ENCODE peak calls at places on chromosome 21, in six cellular contexts. One of them, this sample, is unnamed.

GRCh38 chr21:42431196-42431595 is 27.5 kb downstream of the UBASH3A start:
- DNase-seq in stimulated activated CD8-positive, alpha-beta memory T cell treated with anti-CD3 and anti-CD28 coated beads, Interleukin-7, amount 100 ng/mL, for 48 hours: no peak
- DNase-seq in fibroblast of the aortic adventitia: no peak
- DNase-seq in T-helper 2 cell: no peak
- DNase-seq in stimulated activated effector memory CD8-positive, alpha-beta T cell treated with anti-CD3 and anti-CD28 coated beads, Interleukin-12 subunit alpha, Interleukin-12 subunit beta, amount 100 ng/mL, for 72 hours: no peak
- DNase-seq in SW 1271: no peak
- DNase-seq in this sample: no peak

GRCh38 chr21:37396855-37397254 is 30.3 kb downstream of the DYRK1A start:
- DNase-seq in stimulated activated CD8-positive, alpha-beta memory T cell treated with anti-CD3 and anti-CD28 coated beads, Interleukin-7, amount 100 ng/mL, for 48 hours: no peak
- DNase-seq in fibroblast of the aortic adventitia: no peak
- DNase-seq in T-helper 2 cell: no peak
- DNase-seq in stimulated activated effector memory CD8-positive, alpha-beta T cell treated with anti-CD3 and anti-CD28 coated beads, Interleukin-12 subunit alpha, Interleukin-12 subunit beta, amount 100 ng/mL, for 72 hours: no peak
- DNase-seq in SW 1271: no peak
- DNase-seq in this sample: no peak

GRCh38 chr21:27168084-27168483 is 201.2 kb upstream of the ADAMTS5 start:
- DNase-seq in stimulated activated CD8-positive, alpha-beta memory T cell treated with anti-CD3 and anti-CD28 coated beads, Interleukin-7, amount 100 ng/mL, for 48 hours: no peak
- DNase-seq in fibroblast of the aortic adventitia: peak; percentile 46
- DNase-seq in T-helper 2 cell: no peak
- DNase-seq in stimulated activated effector memory CD8-positive, alpha-beta T cell treated with anti-CD3 and anti-CD28 coated beads, Interleukin-12 subunit alpha, Interleukin-12 subunit beta, amount 100 ng/mL, for 72 hours: no peak
- DNase-seq in SW 1271: no peak
- DNase-seq in this sample: no peak

GRCh38 chr21:33394260-33394659 is 9.0 kb upstream of the IFNGR2 start:
- DNase-seq in stimulated activated CD8-positive, alpha-beta memory T cell treated with anti-CD3 and anti-CD28 coated beads, Interleukin-7, amount 100 ng/mL, for 48 hours: no peak
- DNase-seq in fibroblast of the aortic adventitia: no peak
- DNase-seq in T-helper 2 cell: no peak
- DNase-seq in stimulated activated effector memory CD8-positive, alpha-beta T cell treated with anti-CD3 and anti-CD28 coated beads, Interleukin-12 subunit alpha, Interleukin-12 subunit beta, amount 100 ng/mL, for 72 hours: no peak
- DNase-seq in SW 1271: no peak
- DNase-seq in this sample: no peak

GRCh38 chr21:35198004-35198403 is 148.9 kb upstream of the RUNX1 start:
- DNase-seq in stimulated activated CD8-positive, alpha-beta memory T cell treated with anti-CD3 and anti-CD28 coated beads, Interleukin-7, amount 100 ng/mL, for 48 hours: no peak
- DNase-seq in fibroblast of the aortic adventitia: peak; percentile 99
- DNase-seq in T-helper 2 cell: no peak
- DNase-seq in stimulated activated effector memory CD8-positive, alpha-beta T cell treated with anti-CD3 and anti-CD28 coated beads, Interleukin-12 subunit alpha, Interleukin-12 subunit beta, amount 100 ng/mL, for 72 hours: no peak
- DNase-seq in SW 1271: peak; percentile 8
- DNase-seq in this sample: no peak

GRCh38 chr21:35606578-35606977 is 453.7 kb downstream of the SETD4 start:
- DNase-seq in stimulated activated CD8-positive, alpha-beta memory T cell treated with anti-CD3 and anti-CD28 coated beads, Interleukin-7, amount 100 ng/mL, for 48 hours: no peak
- DNase-seq in fibroblast of the aortic adventitia: no peak
- DNase-seq in T-helper 2 cell: no peak
- DNase-seq in stimulated activated effector memory CD8-positive, alpha-beta T cell treated with anti-CD3 and anti-CD28 coated beads, Interleukin-12 subunit alpha, Interleukin-12 subunit beta, amount 100 ng/mL, for 72 hours: no peak
- DNase-seq in SW 1271: no peak
- DNase-seq in this sample: no peak

GRCh38 chr21:35603471-35603870 is 456.9 kb downstream of the SETD4 start:
- DNase-seq in stimulated activated CD8-positive, alpha-beta memory T cell treated with anti-CD3 and anti-CD28 coated beads, Interleukin-7, amount 100 ng/mL, for 48 hours: no peak
- DNase-seq in fibroblast of the aortic adventitia: no peak
- DNase-seq in T-helper 2 cell: no peak
- DNase-seq in stimulated activated effector memory CD8-positive, alpha-beta T cell treated with anti-CD3 and anti-CD28 coated beads, Interleukin-12 subunit alpha, Interleukin-12 subunit beta, amount 100 ng/mL, for 72 hours: no peak
- DNase-seq in SW 1271: no peak
- DNase-seq in this sample: no peak

GRCh38 chr21:43361493-43362296 is 65.2 kb downstream of the SIK1 start:
- DNase-seq in stimulated activated CD8-positive, alpha-beta memory T cell treated with anti-CD3 and anti-CD28 coated beads, Interleukin-7, amount 100 ng/mL, for 48 hours: no peak
- DNase-seq in fibroblast of the aortic adventitia: no peak
- DNase-seq in T-helper 2 cell: peak; percentile 53
- DNase-seq in stimulated activated effector memory CD8-positive, alpha-beta T cell treated with anti-CD3 and anti-CD28 coated beads, Interleukin-12 subunit alpha, Interleukin-12 subunit beta, amount 100 ng/mL, for 72 hours: peak; percentile 7
- DNase-seq in SW 1271: no peak
- DNase-seq in this sample: no peak

GRCh38 chr21:39650306-39650705 is 37.6 kb downstream of the B3GALT5 start:
- DNase-seq in stimulated activated CD8-positive, alpha-beta memory T cell treated with anti-CD3 and anti-CD28 coated beads, Interleukin-7, amount 100 ng/mL, for 48 hours: no peak
- DNase-seq in fibroblast of the aortic adventitia: no peak
- DNase-seq in T-helper 2 cell: no peak
- DNase-seq in stimulated activated effector memory CD8-positive, alpha-beta T cell treated with anti-CD3 and anti-CD28 coated beads, Interleukin-12 subunit alpha, Interleukin-12 subunit beta, amount 100 ng/mL, for 72 hours: no peak
- DNase-seq in SW 1271: no peak
- DNase-seq in this sample: no peak

GRCh38 chr21:46172863-46173528 is 11.3 kb downstream of the SPATC1L start:
- DNase-seq in stimulated activated CD8-positive, alpha-beta memory T cell treated with anti-CD3 and anti-CD28 coated beads, Interleukin-7, amount 100 ng/mL, for 48 hours: no peak
- DNase-seq in fibroblast of the aortic adventitia: no peak
- DNase-seq in T-helper 2 cell: no peak
- DNase-seq in stimulated activated effector memory CD8-positive, alpha-beta T cell treated with anti-CD3 and anti-CD28 coated beads, Interleukin-12 subunit alpha, Interleukin-12 subunit beta, amount 100 ng/mL, for 72 hours: no peak
- DNase-seq in SW 1271: no peak
- DNase-seq in this sample: peak; percentile 44

GRCh38 chr21:17045214-17045835 is 467.5 kb upstream of the CXADR start:
- DNase-seq in stimulated activated CD8-positive, alpha-beta memory T cell treated with anti-CD3 and anti-CD28 coated beads, Interleukin-7, amount 100 ng/mL, for 48 hours: no peak
- DNase-seq in fibroblast of the aortic adventitia: peak; percentile 61
- DNase-seq in T-helper 2 cell: no peak
- DNase-seq in stimulated activated effector memory CD8-positive, alpha-beta T cell treated with anti-CD3 and anti-CD28 coated beads, Interleukin-12 subunit alpha, Interleukin-12 subunit beta, amount 100 ng/mL, for 72 hours: no peak
- DNase-seq in SW 1271: no peak
- DNase-seq in this sample: no peak

GRCh38 chr21:29523646-29524045 is 224.9 kb downstream of the BACH1 start:
- DNase-seq in stimulated activated CD8-positive, alpha-beta memory T cell treated with anti-CD3 and anti-CD28 coated beads, Interleukin-7, amount 100 ng/mL, for 48 hours: no peak
- DNase-seq in fibroblast of the aortic adventitia: peak; percentile 92
- DNase-seq in T-helper 2 cell: no peak
- DNase-seq in stimulated activated effector memory CD8-positive, alpha-beta T cell treated with anti-CD3 and anti-CD28 coated beads, Interleukin-12 subunit alpha, Interleukin-12 subunit beta, amount 100 ng/mL, for 72 hours: no peak
- DNase-seq in SW 1271: no peak
- DNase-seq in this sample: no peak

GRCh38 chr21:24014381-24014780 is 1592.9 kb downstream of the MRPL39 start:
- DNase-seq in stimulated activated CD8-positive, alpha-beta memory T cell treated with anti-CD3 and anti-CD28 coated beads, Interleukin-7, amount 100 ng/mL, for 48 hours: no peak
- DNase-seq in fibroblast of the aortic adventitia: no peak
- DNase-seq in T-helper 2 cell: no peak
- DNase-seq in stimulated activated effector memory CD8-positive, alpha-beta T cell treated with anti-CD3 and anti-CD28 coated beads, Interleukin-12 subunit alpha, Interleukin-12 subunit beta, amount 100 ng/mL, for 72 hours: no peak
- DNase-seq in SW 1271: no peak
- DNase-seq in this sample: no peak

GRCh38 chr21:43585924-43586411 is 73.3 kb downstream of the HSF2BP start:
- DNase-seq in stimulated activated CD8-positive, alpha-beta memory T cell treated with anti-CD3 and anti-CD28 coated beads, Interleukin-7, amount 100 ng/mL, for 48 hours: no peak
- DNase-seq in fibroblast of the aortic adventitia: peak; percentile 100
- DNase-seq in T-helper 2 cell: no peak
- DNase-seq in stimulated activated effector memory CD8-positive, alpha-beta T cell treated with anti-CD3 and anti-CD28 coated beads, Interleukin-12 subunit alpha, Interleukin-12 subunit beta, amount 100 ng/mL, for 72 hours: no peak
- DNase-seq in SW 1271: peak; percentile 96
- DNase-seq in this sample: no peak

GRCh38 chr21:45299026-45299863 is 11.6 kb upstream of the POFUT2 start:
- DNase-seq in stimulated activated CD8-positive, alpha-beta memory T cell treated with anti-CD3 and anti-CD28 coated beads, Interleukin-7, amount 100 ng/mL, for 48 hours: no peak
- DNase-seq in fibroblast of the aortic adventitia: no peak
- DNase-seq in T-helper 2 cell: no peak
- DNase-seq in stimulated activated effector memory CD8-positive, alpha-beta T cell treated with anti-CD3 and anti-CD28 coated beads, Interleukin-12 subunit alpha, Interleukin-12 subunit beta, amount 100 ng/mL, for 72 hours: no peak
- DNase-seq in SW 1271: no peak
- DNase-seq in this sample: peak; percentile 45

GRCh38 chr21:42062543-42063022 is 8.5 kb upstream of the UMODL1 start:
- DNase-seq in stimulated activated CD8-positive, alpha-beta memory T cell treated with anti-CD3 and anti-CD28 coated beads, Interleukin-7, amount 100 ng/mL, for 48 hours: peak; percentile 73
- DNase-seq in fibroblast of the aortic adventitia: no peak
- DNase-seq in T-helper 2 cell: peak; percentile 95
- DNase-seq in stimulated activated effector memory CD8-positive, alpha-beta T cell treated with anti-CD3 and anti-CD28 coated beads, Interleukin-12 subunit alpha, Interleukin-12 subunit beta, amount 100 ng/mL, for 72 hours: peak; percentile 38
- DNase-seq in SW 1271: no peak
- DNase-seq in this sample: no peak

GRCh38 chr21:45836268-45836655 is 145.3 kb upstream of the COL6A1 start:
- DNase-seq in stimulated activated CD8-positive, alpha-beta memory T cell treated with anti-CD3 and anti-CD28 coated beads, Interleukin-7, amount 100 ng/mL, for 48 hours: no peak
- DNase-seq in fibroblast of the aortic adventitia: no peak
- DNase-seq in T-helper 2 cell: no peak
- DNase-seq in stimulated activated effector memory CD8-positive, alpha-beta T cell treated with anti-CD3 and anti-CD28 coated beads, Interleukin-12 subunit alpha, Interleukin-12 subunit beta, amount 100 ng/mL, for 72 hours: no peak
- DNase-seq in SW 1271: no peak
- DNase-seq in this sample: peak; percentile 44

GRCh38 chr21:33750017-33750416 is 107.7 kb downstream of the ITSN1 start:
- DNase-seq in stimulated activated CD8-positive, alpha-beta memory T cell treated with anti-CD3 and anti-CD28 coated beads, Interleukin-7, amount 100 ng/mL, for 48 hours: no peak
- DNase-seq in fibroblast of the aortic adventitia: no peak
- DNase-seq in T-helper 2 cell: no peak
- DNase-seq in stimulated activated effector memory CD8-positive, alpha-beta T cell treated with anti-CD3 and anti-CD28 coated beads, Interleukin-12 subunit alpha, Interleukin-12 subunit beta, amount 100 ng/mL, for 72 hours: no peak
- DNase-seq in SW 1271: no peak
- DNase-seq in this sample: no peak

GRCh38 chr21:33441489-33442477 is 38.0 kb downstream of the TMEM50B start:
- DNase-seq in stimulated activated CD8-positive, alpha-beta memory T cell treated with anti-CD3 and anti-CD28 coated beads, Interleukin-7, amount 100 ng/mL, for 48 hours: no peak
- DNase-seq in fibroblast of the aortic adventitia: peak; percentile 82
- DNase-seq in T-helper 2 cell: no peak
- DNase-seq in stimulated activated effector memory CD8-positive, alpha-beta T cell treated with anti-CD3 and anti-CD28 coated beads, Interleukin-12 subunit alpha, Interleukin-12 subunit beta, amount 100 ng/mL, for 72 hours: no peak
- DNase-seq in SW 1271: no peak
- DNase-seq in this sample: no peak

GRCh38 chr21:15669247-15669646 is 60.5 kb upstream of the USP25 start:
- DNase-seq in stimulated activated CD8-positive, alpha-beta memory T cell treated with anti-CD3 and anti-CD28 coated beads, Interleukin-7, amount 100 ng/mL, for 48 hours: no peak
- DNase-seq in fibroblast of the aortic adventitia: peak; percentile 35
- DNase-seq in T-helper 2 cell: no peak
- DNase-seq in stimulated activated effector memory CD8-positive, alpha-beta T cell treated with anti-CD3 and anti-CD28 coated beads, Interleukin-12 subunit alpha, Interleukin-12 subunit beta, amount 100 ng/mL, for 72 hours: no peak
- DNase-seq in SW 1271: no peak
- DNase-seq in this sample: no peak

GRCh38 chr21:20971296-20971921 is 26.8 kb upstream of the NCAM2 start:
- DNase-seq in stimulated activated CD8-positive, alpha-beta memory T cell treated with anti-CD3 and anti-CD28 coated beads, Interleukin-7, amount 100 ng/mL, for 48 hours: no peak
- DNase-seq in fibroblast of the aortic adventitia: peak; percentile 65
- DNase-seq in T-helper 2 cell: no peak
- DNase-seq in stimulated activated effector memory CD8-positive, alpha-beta T cell treated with anti-CD3 and anti-CD28 coated beads, Interleukin-12 subunit alpha, Interleukin-12 subunit beta, amount 100 ng/mL, for 72 hours: no peak
- DNase-seq in SW 1271: peak; percentile 12
- DNase-seq in this sample: no peak

GRCh38 chr21:26843912-26844257 is 1.3 kb downstream of the ADAMTS1 start:
- DNase-seq in stimulated activated CD8-positive, alpha-beta memory T cell treated with anti-CD3 and anti-CD28 coated beads, Interleukin-7, amount 100 ng/mL, for 48 hours: no peak
- DNase-seq in fibroblast of the aortic adventitia: peak; percentile 42
- DNase-seq in T-helper 2 cell: no peak
- DNase-seq in stimulated activated effector memory CD8-positive, alpha-beta T cell treated with anti-CD3 and anti-CD28 coated beads, Interleukin-12 subunit alpha, Interleukin-12 subunit beta, amount 100 ng/mL, for 72 hours: no peak
- DNase-seq in SW 1271: no peak
- DNase-seq in this sample: no peak

GRCh38 chr21:46226146-46226545 is 2.4 kb downstream of the LSS start:
- DNase-seq in stimulated activated CD8-positive, alpha-beta memory T cell treated with anti-CD3 and anti-CD28 coated beads, Interleukin-7, amount 100 ng/mL, for 48 hours: no peak
- DNase-seq in fibroblast of the aortic adventitia: peak; percentile 29
- DNase-seq in T-helper 2 cell: no peak
- DNase-seq in stimulated activated effector memory CD8-positive, alpha-beta T cell treated with anti-CD3 and anti-CD28 coated beads, Interleukin-12 subunit alpha, Interleukin-12 subunit beta, amount 100 ng/mL, for 72 hours: no peak
- DNase-seq in SW 1271: no peak
- DNase-seq in this sample: peak; percentile 35

GRCh38 chr21:33433425-33434114 is 30.4 kb downstream of the IFNGR2 start:
- DNase-seq in stimulated activated CD8-positive, alpha-beta memory T cell treated with anti-CD3 and anti-CD28 coated beads, Interleukin-7, amount 100 ng/mL, for 48 hours: no peak
- DNase-seq in fibroblast of the aortic adventitia: no peak
- DNase-seq in T-helper 2 cell: no peak
- DNase-seq in stimulated activated effector memory CD8-positive, alpha-beta T cell treated with anti-CD3 and anti-CD28 coated beads, Interleukin-12 subunit alpha, Interleukin-12 subunit beta, amount 100 ng/mL, for 72 hours: no peak
- DNase-seq in SW 1271: no peak
- DNase-seq in this sample: no peak

GRCh38 chr21:43767980-43768867 is 7.9 kb downstream of the CSTB start:
- DNase-seq in stimulated activated CD8-positive, alpha-beta memory T cell treated with anti-CD3 and anti-CD28 coated beads, Interleukin-7, amount 100 ng/mL, for 48 hours: no peak
- DNase-seq in fibroblast of the aortic adventitia: peak; percentile 86
- DNase-seq in T-helper 2 cell: no peak
- DNase-seq in stimulated activated effector memory CD8-positive, alpha-beta T cell treated with anti-CD3 and anti-CD28 coated beads, Interleukin-12 subunit alpha, Interleukin-12 subunit beta, amount 100 ng/mL, for 72 hours: no peak
- DNase-seq in SW 1271: no peak
- DNase-seq in this sample: no peak

GRCh38 chr21:26850116-26850643 is 5.0 kb upstream of the ADAMTS1 start:
- DNase-seq in stimulated activated CD8-positive, alpha-beta memory T cell treated with anti-CD3 and anti-CD28 coated beads, Interleukin-7, amount 100 ng/mL, for 48 hours: no peak
- DNase-seq in fibroblast of the aortic adventitia: peak; percentile 79
- DNase-seq in T-helper 2 cell: no peak
- DNase-seq in stimulated activated effector memory CD8-positive, alpha-beta T cell treated with anti-CD3 and anti-CD28 coated beads, Interleukin-12 subunit alpha, Interleukin-12 subunit beta, amount 100 ng/mL, for 72 hours: no peak
- DNase-seq in SW 1271: no peak
- DNase-seq in this sample: no peak

GRCh38 chr21:44874497-44875331 is 1.2 kb upstream of the PTTG1IP start:
- DNase-seq in stimulated activated CD8-positive, alpha-beta memory T cell treated with anti-CD3 and anti-CD28 coated beads, Interleukin-7, amount 100 ng/mL, for 48 hours: no peak
- DNase-seq in fibroblast of the aortic adventitia: peak; percentile 67
- DNase-seq in T-helper 2 cell: peak; percentile 69
- DNase-seq in stimulated activated effector memory CD8-positive, alpha-beta T cell treated with anti-CD3 and anti-CD28 coated beads, Interleukin-12 subunit alpha, Interleukin-12 subunit beta, amount 100 ng/mL, for 72 hours: peak; percentile 36
- DNase-seq in SW 1271: no peak
- DNase-seq in this sample: peak; percentile 88

GRCh38 chr21:44517175-44517899 is 22.7 kb downstream of the KRTAP10-1 start:
- DNase-seq in stimulated activated CD8-positive, alpha-beta memory T cell treated with anti-CD3 and anti-CD28 coated beads, Interleukin-7, amount 100 ng/mL, for 48 hours: peak; percentile 44
- DNase-seq in fibroblast of the aortic adventitia: peak; percentile 63
- DNase-seq in T-helper 2 cell: no peak
- DNase-seq in stimulated activated effector memory CD8-positive, alpha-beta T cell treated with anti-CD3 and anti-CD28 coated beads, Interleukin-12 subunit alpha, Interleukin-12 subunit beta, amount 100 ng/mL, for 72 hours: no peak
- DNase-seq in SW 1271: no peak
- DNase-seq in this sample: no peak

GRCh38 chr21:26445440-26445839 is 127.6 kb downstream of the CYYR1 start:
- DNase-seq in stimulated activated CD8-positive, alpha-beta memory T cell treated with anti-CD3 and anti-CD28 coated beads, Interleukin-7, amount 100 ng/mL, for 48 hours: no peak
- DNase-seq in fibroblast of the aortic adventitia: peak; percentile 93
- DNase-seq in T-helper 2 cell: no peak
- DNase-seq in stimulated activated effector memory CD8-positive, alpha-beta T cell treated with anti-CD3 and anti-CD28 coated beads, Interleukin-12 subunit alpha, Interleukin-12 subunit beta, amount 100 ng/mL, for 72 hours: no peak
- DNase-seq in SW 1271: no peak
- DNase-seq in this sample: no peak

GRCh38 chr21:15870819-15871218 is 141.0 kb downstream of the USP25 start:
- DNase-seq in stimulated activated CD8-positive, alpha-beta memory T cell treated with anti-CD3 and anti-CD28 coated beads, Interleukin-7, amount 100 ng/mL, for 48 hours: no peak
- DNase-seq in fibroblast of the aortic adventitia: no peak
- DNase-seq in T-helper 2 cell: no peak
- DNase-seq in stimulated activated effector memory CD8-positive, alpha-beta T cell treated with anti-CD3 and anti-CD28 coated beads, Interleukin-12 subunit alpha, Interleukin-12 subunit beta, amount 100 ng/mL, for 72 hours: no peak
- DNase-seq in SW 1271: no peak
- DNase-seq in this sample: no peak

GRCh38 chr21:45844181-45844580 is 137.4 kb upstream of the COL6A1 start:
- DNase-seq in stimulated activated CD8-positive, alpha-beta memory T cell treated with anti-CD3 and anti-CD28 coated beads, Interleukin-7, amount 100 ng/mL, for 48 hours: no peak
- DNase-seq in fibroblast of the aortic adventitia: no peak
- DNase-seq in T-helper 2 cell: no peak
- DNase-seq in stimulated activated effector memory CD8-positive, alpha-beta T cell treated with anti-CD3 and anti-CD28 coated beads, Interleukin-12 subunit alpha, Interleukin-12 subunit beta, amount 100 ng/mL, for 72 hours: no peak
- DNase-seq in SW 1271: no peak
- DNase-seq in this sample: peak; percentile 38

GRCh38 chr21:45460611-45461368 is 55.8 kb downstream of the COL18A1 start:
- DNase-seq in stimulated activated CD8-positive, alpha-beta memory T cell treated with anti-CD3 and anti-CD28 coated beads, Interleukin-7, amount 100 ng/mL, for 48 hours: no peak
- DNase-seq in fibroblast of the aortic adventitia: peak; percentile 90
- DNase-seq in T-helper 2 cell: no peak
- DNase-seq in stimulated activated effector memory CD8-positive, alpha-beta T cell treated with anti-CD3 and anti-CD28 coated beads, Interleukin-12 subunit alpha, Interleukin-12 subunit beta, amount 100 ng/mL, for 72 hours: no peak
- DNase-seq in SW 1271: no peak
- DNase-seq in this sample: no peak

GRCh38 chr21:45319461-45320211 is 31.9 kb upstream of the POFUT2 start:
- DNase-seq in stimulated activated CD8-positive, alpha-beta memory T cell treated with anti-CD3 and anti-CD28 coated beads, Interleukin-7, amount 100 ng/mL, for 48 hours: no peak
- DNase-seq in fibroblast of the aortic adventitia: no peak
- DNase-seq in T-helper 2 cell: no peak
- DNase-seq in stimulated activated effector memory CD8-positive, alpha-beta T cell treated with anti-CD3 and anti-CD28 coated beads, Interleukin-12 subunit alpha, Interleukin-12 subunit beta, amount 100 ng/mL, for 72 hours: no peak
- DNase-seq in SW 1271: no peak
- DNase-seq in this sample: peak; percentile 63